ENCODE peak calls at places on chromosomes 12 and 14, in ten cellular contexts. S is activated T-cell treated with anti-CD3 and anti-CD28 coated beads, Interleukin-2, amount 50 U/mL, for 1 hour; A is NCI-H2081; H is EH; R is amniotic stem cell; Q is KG1; L is Karpas-422; B is cardiac fibroblast; D is GM06990; M is activated T-helper 9 cell treated with anti-CD3 and anti-CD28 coated beads, Interleukin-2, amount 50 U/mL, for 16 hours. I is an unnamed sample.
A peak's percentile ranks its signal among the peaks of the same experiment; 100 is the strongest.

GRCh38 chr12:19003987-19004619 is 125.4 kb upstream of the PLEKHA5 start:
- DNase-seq in L (no peak), S (no peak), M (no peak), A (no peak), R (no peak), H (no peak), Q (no peak), D (no peak), B (no peak), I (no peak)

GRCh38 chr14:104429291-104429861 is 150.2 kb upstream of the C14orf180 start:
- DNase-seq in D (no peak), B (no peak), S (no peak), H (no peak), R (no peak), M (no peak), Q (no peak), A (no peak), L (peak; percentile 60), I (no peak)

GRCh38 chr12:946212-946611 is 3.3 kb downstream of the RAD52 start:
- DNase-seq in B (no peak), H (no peak), R (no peak), Q (no peak), L (no peak), A (no peak), M (no peak), D (no peak), S (no peak), I (no peak)

GRCh38 chr12:25864287-25864686 is 94.2 kb upstream of the RASSF8 start:
- DNase-seq in D (no peak), Q (no peak), S (no peak), L (no peak), B (no peak), A (no peak), H (peak; percentile 68), R (no peak), M (no peak), I (no peak)

GRCh38 chr12:50862316-50862715 is 19.6 kb downstream of the TMPRSS12 start:
- DNase-seq in D (no peak), R (peak; percentile 36), M (no peak), S (no peak), H (peak; percentile 83), A (no peak), L (no peak), B (peak; percentile 64), Q (no peak), I (peak; percentile 76)

GRCh38 chr14:32075636-32076277 is 1.3 kb upstream of the ARHGAP5 start:
- DNase-seq in A (no peak), S (no peak), D (no peak), L (no peak), M (no peak), B (peak; percentile 25), H (peak; percentile 20), R (no peak), Q (no peak), I (peak; percentile 34)

GRCh38 chr12:46379352-46379751 is 6.8 kb upstream of the SLC38A2 start:
- DNase-seq in H (no peak), S (no peak), A (no peak), L (no peak), D (no peak), B (peak; percentile 44), M (no peak), Q (no peak), R (no peak), I (no peak)

GRCh38 chr14:22282429-22282828 is 306.6 kb downstream of the DAD1 start:
- DNase-seq in M (no peak), S (no peak), L (peak; percentile 90), B (no peak), H (no peak), D (no peak), A (no peak), Q (peak; percentile 53), R (no peak), I (no peak)

GRCh38 chr12:24921251-24922038 is 27.5 kb downstream of the BCAT1 start:
- DNase-seq in L (no peak), S (no peak), R (no peak), D (no peak), H (peak; percentile 77), A (no peak), M (no peak), B (peak; percentile 67), Q (no peak), I (no peak)

GRCh38 chr14:84750763-84751554 is 779.0 kb upstream of the FLRT2 start:
- DNase-seq in B (peak; percentile 35), A (no peak), M (no peak), D (no peak), L (no peak), S (no peak), R (no peak), H (peak; percentile 4), Q (no peak), I (peak; percentile 10)

GRCh38 chr12:89051065-89051677 is 301.1 kb downstream of the DUSP6 start:
- DNase-seq in B (peak; percentile 84), H (peak; percentile 71), S (no peak), D (peak; percentile 24), M (no peak), R (peak; percentile 47), Q (peak; percentile 41), L (peak; percentile 76), A (peak; percentile 47), I (peak; percentile 79)

GRCh38 chr12:12449533-12450025 is 92.7 kb downstream of the BORCS5 start:
- DNase-seq in L (no peak), D (no peak), A (peak; percentile 26), R (no peak), Q (no peak), H (no peak), M (no peak), B (peak; percentile 67), S (no peak), I (no peak)

GRCh38 chr12:67885370-67886169 is 103.7 kb upstream of the IFNG-AS1 start:
- DNase-seq in R (no peak), Q (no peak), A (no peak), B (peak; percentile 19), L (no peak), S (no peak), M (no peak), H (peak; percentile 86), D (no peak), I (peak; percentile 3)

GRCh38 chr14:21915814-21916213 is 242.2 kb upstream of the OR4E1 start:
- DNase-seq in S (no peak), D (no peak), A (no peak), Q (no peak), R (no peak), H (no peak), L (no peak), B (peak; percentile 5), M (no peak), I (no peak)

GRCh38 chr12:47808049-47808448 is 11.7 kb downstream of the HDAC7 start:
- DNase-seq in R (no peak), M (peak; percentile 69), D (peak; percentile 69), H (peak; percentile 65), S (peak; percentile 76), B (peak; percentile 69), L (peak; percentile 84), Q (peak; percentile 59), A (peak; percentile 50), I (peak; percentile 45)

GRCh38 chr14:104100171-104101085 is 14.9 kb downstream of the ASPG start:
- DNase-seq in R (no peak), M (no peak), A (no peak), Q (no peak), B (no peak), L (no peak), D (no peak), S (no peak), H (no peak), I (no peak)

GRCh38 chr12:5768880-5769199 is 176.2 kb downstream of the ANO2 start:
- DNase-seq in A (no peak), R (no peak), S (no peak), M (no peak), D (no peak), Q (no peak), L (no peak), H (no peak), B (no peak), I (no peak)

GRCh38 chr14:103330536-103330935 is 3.5 kb upstream of the EIF5 start:
- DNase-seq in L (peak; percentile 74), R (no peak), D (no peak), B (no peak), M (no peak), A (no peak), Q (no peak), H (no peak), S (no peak), I (no peak)

GRCh38 chr12:1498199-1498740 is 96.1 kb downstream of the FBXL14 start:
- DNase-seq in S (no peak), Q (no peak), R (no peak), D (no peak), L (no peak), H (no peak), B (no peak), M (no peak), A (no peak), I (no peak)

GRCh38 chr12:67442347-67442841 is 173.2 kb downstream of the CAND1 start:
- DNase-seq in M (no peak), A (peak; percentile 64), D (no peak), R (no peak), B (no peak), L (no peak), H (no peak), S (no peak), Q (no peak), I (no peak)

GRCh38 chr14:104551851-104552737 is 27.5 kb upstream of the C14orf180 start:
- DNase-seq in B (no peak), H (no peak), A (no peak), R (no peak), L (no peak), M (no peak), Q (no peak), S (peak; percentile 13), D (no peak), I (no peak)

GRCh38 chr14:35385042-35385839 is 19.3 kb downstream of the NFKBIA start:
- DNase-seq in Q (no peak), R (peak; percentile 43), L (no peak), A (peak; percentile 76), H (peak; percentile 99), S (no peak), M (no peak), B (peak; percentile 94), D (no peak), I (peak; percentile 82)

GRCh38 chr12:49533331-49533730 is 5.5 kb upstream of the KCNH3 start:
- DNase-seq in A (no peak), L (no peak), M (no peak), B (no peak), Q (no peak), D (no peak), R (no peak), S (no peak), H (no peak), I (no peak)

GRCh38 chr12:2797721-2798418 is 3.1 kb downstream of the FKBP4 start:
- DNase-seq in H (no peak), D (no peak), M (no peak), B (peak; percentile 65), R (no peak), L (no peak), S (no peak), Q (no peak), A (no peak), I (peak; percentile 15)

GRCh38 chr12:104223599-104224168 is 8.1 kb downstream of the TXNRD1 start:
- DNase-seq in L (no peak), R (no peak), A (no peak), M (no peak), Q (no peak), B (no peak), D (no peak), H (peak; percentile 15), S (no peak), I (no peak)

GRCh38 chr14:44873536-44873935 is 88.2 kb downstream of the KLHL28 start:
- DNase-seq in R (no peak), Q (no peak), D (no peak), A (no peak), S (no peak), B (no peak), L (no peak), M (no peak), H (no peak), I (peak; percentile 2)

GRCh38 chr14:59117754-59118153 is 70.7 kb upstream of the DAAM1 start:
- DNase-seq in Q (no peak), D (no peak), M (no peak), S (no peak), H (no peak), A (no peak), B (no peak), R (no peak), L (no peak), I (no peak)

GRCh38 chr12:100593490-100593889 is 20.0 kb downstream of the GAS2L3 start:
- DNase-seq in L (no peak), R (no peak), D (no peak), S (no peak), Q (no peak), A (no peak), H (peak; percentile 38), B (peak; percentile 39), M (no peak), I (no peak)

I was measured in ELR.